ENCODE peak calls at places on chromosomes 11 and 22, in five cellular contexts. Y, F, X, T and C are unnamed samples.

GRCh38 chr22:25334091-25334490 is 114.7 kb downstream of the CRYBB2 start:
- DNase-seq in F (peak), X (no peak), T (peak), Y (no peak), C (peak)

GRCh38 chr22:46033256-46034200 is 56.6 kb upstream of the WNT7B start:
- DNase-seq in T (no peak), Y (no peak), F (no peak), X (peak), C (no peak)

GRCh38 chr11:92501346-92501745 is 276.7 kb downstream of the FAT3 start:
- DNase-seq in Y (no peak), X (no peak), F (no peak), T (no peak), C (no peak)

GRCh38 chr11:8233691-8234424 is 29.8 kb downstream of the LMO1 start:
- DNase-seq in Y (no peak), F (no peak), X (peak), T (no peak), C (no peak)

GRCh38 chr11:10505278-10506012 is 35.5 kb downstream of the RNF141 start:
- DNase-seq in T (no peak), Y (no peak), X (no peak), F (no peak), C (no peak)

GRCh38 chr11:6410695-6411430 is 8.0 kb downstream of the APBB1 start:
- DNase-seq in T (no peak), F (no peak), X (peak), Y (no peak), C (no peak)

GRCh38 chr11:18322818-18323570 is 627 bp downstream of the GTF2H1 start:
- DNase-seq in Y (peak), T (peak), F (no peak), X (no peak), C (no peak)

GRCh38 chr11:93945596-93945995 is 75.6 kb upstream of the HEPHL1 start:
- DNase-seq in Y (no peak), X (no peak), F (no peak), T (no peak), C (no peak)

GRCh38 chr11:73201888-73202810 is 15.9 kb upstream of the P2RY2 start:
- DNase-seq in X (no peak), T (no peak), F (no peak), Y (no peak), C (no peak)
- H3K4me3 ChIP-seq in X (no peak), T (no peak), F (no peak), Y (no peak), C (no peak)

DNA sequence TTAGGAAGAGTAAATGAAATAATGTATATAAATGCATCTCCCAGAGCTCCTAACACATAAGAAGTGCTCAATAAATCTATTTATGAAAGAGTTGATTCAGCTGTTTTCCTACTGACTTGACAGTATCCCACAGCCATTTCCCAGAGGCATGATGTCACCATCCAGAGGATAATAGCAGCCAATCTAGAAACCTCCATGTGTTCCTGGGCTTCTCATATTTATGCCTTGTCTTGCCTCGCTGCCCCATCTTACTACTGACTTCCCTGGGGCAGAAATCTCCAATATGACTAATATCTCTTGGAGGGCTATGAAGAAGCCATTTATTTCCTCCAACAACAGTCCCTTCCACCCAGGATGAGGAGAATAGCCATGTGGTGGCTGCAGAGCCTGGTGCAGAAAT is 115.4 kb upstream of the NAV2 start:
- DNase-seq in X (no peak), Y (peak), T (no peak), F (no peak), C (no peak)
- H3K4me3 ChIP-seq in X (no peak), Y (no peak), T (no peak), F (no peak), C (no peak)

DNA sequence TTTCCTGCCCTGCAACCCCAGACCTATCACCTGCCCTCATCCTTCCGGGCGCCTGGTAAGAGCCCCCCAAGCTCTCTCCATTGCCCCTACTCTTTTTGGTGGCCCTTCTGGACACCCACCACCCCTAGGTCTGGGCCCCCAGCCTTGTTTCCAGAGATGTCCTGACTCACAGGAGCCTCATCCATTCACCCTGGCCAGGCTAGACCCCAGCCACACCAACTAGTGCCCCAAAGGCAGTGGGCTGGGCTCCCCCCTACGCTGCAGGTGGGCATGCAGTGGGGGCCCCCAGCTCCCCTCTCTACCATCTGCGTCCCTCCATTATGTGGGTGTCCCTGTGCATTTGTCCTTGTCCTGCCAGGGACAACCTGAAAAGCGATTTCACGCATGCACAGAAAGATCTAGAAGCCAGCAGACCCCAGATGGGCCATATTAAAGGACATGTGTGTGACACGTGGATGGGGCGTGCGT is 1.4 kb downstream of the MRGPRF start:
- DNase-seq in X (peak), F (no peak), T (no peak), Y (peak), C (no peak)
- H3K4me3 ChIP-seq in X (peak), F (no peak), T (no peak), Y (no peak), C (peak)

GRCh38 chr22:44026630-44027511 is 2.8 kb downstream of the PARVB start:
- DNase-seq in Y (no peak), X (peak), T (peak), F (peak), C (no peak)
- H3K4me3 ChIP-seq in Y (no peak), X (peak), T (no peak), F (peak), C (no peak)

GRCh38 chr11:75398906-75399305 is 412 bp upstream of the RPS3 start:
- DNase-seq in X (peak), F (no peak), Y (no peak), T (no peak), C (no peak)
- H3K4me3 ChIP-seq in X (peak), F (peak), Y (peak), T (no peak), C (no peak)

GRCh38 chr22:49926916-49927315 is 8.5 kb downstream of the CRELD2 start:
- DNase-seq in T (no peak), F (no peak), Y (no peak), X (no peak), C (no peak)
- H3K4me3 ChIP-seq in T (no peak), F (no peak), Y (no peak), X (no peak), C (no peak)

GRCh38 chr22:35301370-35301874 is 1.7 kb downstream of the TOM1 start:
- DNase-seq in X (peak), T (no peak), F (peak), Y (no peak), C (no peak)
- H3K4me3 ChIP-seq in X (peak), T (no peak), F (peak), Y (no peak), C (no peak)

GRCh38 chr11:128152796-128153696 is 434.3 kb downstream of the ETS1 start:
- DNase-seq in Y (no peak), T (no peak), F (no peak), X (no peak), C (no peak)

GRCh38 chr11:128157423-128158298 is 429.7 kb downstream of the ETS1 start:
- DNase-seq in F (peak), Y (peak), T (peak), X (no peak), C (peak)

GRCh38 chr11:128156486-128156885 is 430.9 kb downstream of the ETS1 start:
- DNase-seq in X (no peak), T (no peak), F (no peak), Y (no peak), C (no peak)

GRCh38 chr11:128153697-128154048 is 433.7 kb downstream of the ETS1 start:
- DNase-seq in F (no peak), Y (no peak), X (no peak), T (no peak), C (no peak)

DNA sequence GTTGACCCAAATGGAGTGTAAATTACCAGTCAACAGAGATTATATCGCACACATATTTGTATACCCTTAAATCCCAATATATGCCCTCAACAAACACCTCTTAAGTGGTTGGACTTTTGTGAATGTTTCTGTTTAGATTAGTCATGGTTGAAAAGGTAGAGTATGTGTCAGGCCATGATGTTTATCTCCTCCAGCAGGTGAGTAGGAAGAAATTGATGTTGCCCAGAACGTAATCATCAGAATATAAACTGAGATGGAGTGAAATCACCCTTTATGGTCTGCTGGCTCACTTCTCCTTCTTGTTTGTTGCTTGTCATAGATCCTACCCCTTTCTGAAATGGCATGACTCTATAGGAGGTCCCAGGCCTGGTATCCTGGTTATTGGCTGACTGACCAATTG is 431.8 kb downstream of the ETS1 start:
- DNase-seq in X (no peak), Y (no peak), F (no peak), T (no peak), C (no peak)
- H3K4me3 ChIP-seq in X (no peak), Y (no peak), F (no peak), T (no peak), C (no peak)

DNA sequence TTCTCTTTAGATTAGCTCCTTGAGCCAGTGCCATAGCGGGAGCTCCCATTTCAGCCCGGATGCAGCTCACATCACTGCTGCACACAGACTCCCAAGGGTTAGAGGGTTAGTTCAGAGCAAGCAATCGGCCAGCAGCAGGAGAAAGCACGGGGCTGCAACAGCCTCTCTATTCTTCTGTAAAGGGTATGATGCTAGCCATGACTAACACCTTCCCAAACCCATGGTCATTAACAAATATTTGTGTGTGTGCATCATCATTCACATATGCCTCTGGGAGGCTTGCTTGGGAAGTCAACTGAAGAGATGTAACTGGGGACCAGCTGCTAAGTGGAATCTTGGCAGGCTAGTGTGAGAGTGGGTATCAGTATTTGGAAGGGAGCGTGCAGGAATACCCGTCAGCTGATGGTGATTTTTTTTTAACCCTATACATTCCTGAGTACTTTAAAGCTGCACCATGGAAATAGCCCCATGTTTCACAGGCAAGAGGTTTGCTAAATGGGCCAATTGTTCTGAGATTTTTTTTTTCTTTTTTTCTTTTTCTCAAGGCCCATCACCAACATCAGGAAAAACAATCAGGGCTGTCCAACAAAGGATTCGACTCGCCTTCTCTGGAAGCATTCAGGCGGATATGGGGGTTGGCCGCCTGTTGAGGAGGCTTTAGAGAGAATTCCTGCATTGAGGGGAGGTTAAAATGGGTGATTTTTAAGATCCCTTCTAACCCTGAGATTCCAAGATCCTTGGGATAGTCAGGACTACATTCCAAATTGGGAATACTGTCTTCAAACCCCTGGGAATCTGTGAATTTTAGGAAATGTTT is 33.2 kb upstream of the CCDC89 start:
- DNase-seq in T (no peak), X (no peak), Y (peak), F (peak), C (no peak)
- H3K4me3 ChIP-seq in T (no peak), X (no peak), Y (peak), F (peak), C (no peak)